ENCODE peak calls at places on chromosome 18, in ten cellular contexts. G, R, E, B, L, I, V, Q, S and T are unnamed samples.

GRCh38 chr18:52334896-52335295 is 5.1 kb upstream of the DCC start:
- DNase-seq in R (no peak), G (no peak), B (peak; percentile 39), I (no peak), Q (no peak), V (no peak), S (no peak), E (no peak), L (peak; percentile 71), T (no peak)

GRCh38 chr18:69480460-69480859 is 79.8 kb downstream of the DOK6 start:
- DNase-seq in S (no peak), B (no peak), R (no peak), G (no peak), I (no peak), E (no peak), V (no peak), Q (no peak), L (no peak), T (no peak)

GRCh38 chr18:25533088-25533676 is 181.2 kb upstream of the ZNF521 start:
- DNase-seq in V (no peak), Q (no peak), R (no peak), S (no peak), G (no peak), I (no peak), E (no peak), L (peak; percentile 1), B (no peak), T (no peak)

GRCh38 chr18:75066936-75067335 is 142.0 kb downstream of the PTGR3 start:
- DNase-seq in L (no peak), B (no peak), G (no peak), I (no peak), Q (no peak), E (no peak), S (no peak), V (no peak), R (no peak), T (no peak)

GRCh38 chr18:76426738-76427305 is 68.2 kb downstream of the ZNF516 start:
- DNase-seq in B (peak; percentile 40), V (no peak), L (no peak), I (no peak), E (peak; percentile 30), S (no peak), Q (no peak), G (no peak), R (peak; percentile 34), T (peak; percentile 24)

GRCh38 chr18:44568986-44569385 is 111.7 kb upstream of the SETBP1 start:
- DNase-seq in R (no peak), G (no peak), I (no peak), L (peak; percentile 39), Q (no peak), S (no peak), B (no peak), V (no peak), E (no peak), T (no peak)

GRCh38 chr18:10057808-10058791 is 144.3 kb downstream of the VAPA start:
- DNase-seq in V (no peak), I (no peak), G (peak; percentile 28), L (peak; percentile 82), S (no peak), R (no peak), B (peak; percentile 70), E (no peak), Q (no peak), T (no peak)

GRCh38 chr18:59697236-59697932 is at the start of gene CCBE1:
- DNase-seq in R (peak; percentile 42), S (peak; percentile 80), G (peak; percentile 42), L (peak; percentile 78), Q (no peak), B (peak; percentile 84), V (no peak), E (peak; percentile 82), I (peak; percentile 94), T (peak; percentile 10)

GRCh38 chr18:48750485-48751175 is 200.1 kb downstream of the SMAD7 start:
- DNase-seq in B (no peak), E (no peak), G (no peak), L (no peak), S (no peak), Q (no peak), R (no peak), I (peak; percentile 52), V (no peak), T (no peak)

GRCh38 chr18:39380823-39381222 is 1815.2 kb upstream of the CELF4 start:
- DNase-seq in B (no peak), E (no peak), G (no peak), L (no peak), R (no peak), V (no peak), I (no peak), S (no peak), Q (no peak), T (no peak)

DNA sequence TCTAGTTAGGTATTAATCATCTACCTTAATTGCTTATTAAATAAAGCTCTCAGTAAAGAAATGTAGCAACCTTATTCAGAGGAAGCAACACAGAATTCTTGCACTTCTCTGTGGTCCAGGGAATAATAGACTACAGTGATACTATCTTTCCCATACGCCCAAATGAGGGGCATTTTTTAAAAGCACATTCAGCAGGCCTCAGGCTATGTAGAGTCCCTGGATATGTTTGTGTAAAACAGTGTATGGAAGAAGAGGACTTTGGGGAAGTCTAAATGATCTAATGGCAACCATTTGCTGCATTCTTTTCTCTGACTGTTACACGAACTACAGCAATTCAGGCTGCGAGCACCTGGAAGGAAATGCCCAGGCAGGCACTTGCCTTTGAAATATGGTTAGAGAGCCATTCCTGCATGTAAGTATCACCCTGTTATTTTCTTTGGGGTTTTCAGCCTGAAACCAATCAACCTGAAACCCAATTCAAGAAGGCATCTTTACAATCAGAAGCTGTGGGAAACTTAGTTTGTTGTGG is 1814.7 kb upstream of the CELF4 start:
- DNase-seq in G (no peak), S (no peak), L (peak; percentile 24), V (no peak), I (no peak), Q (no peak), B (no peak), E (no peak), R (no peak), T (no peak)
- H3K4me3 ChIP-seq in G (no peak overlapping the region), S (no peak overlapping the region), L (no peak overlapping the region), V (no peak overlapping the region), I (no peak overlapping the region), Q (no peak overlapping the region), B (no peak overlapping the region), E (no peak overlapping the region), R (no peak overlapping the region), T (no peak overlapping the region)

DNA sequence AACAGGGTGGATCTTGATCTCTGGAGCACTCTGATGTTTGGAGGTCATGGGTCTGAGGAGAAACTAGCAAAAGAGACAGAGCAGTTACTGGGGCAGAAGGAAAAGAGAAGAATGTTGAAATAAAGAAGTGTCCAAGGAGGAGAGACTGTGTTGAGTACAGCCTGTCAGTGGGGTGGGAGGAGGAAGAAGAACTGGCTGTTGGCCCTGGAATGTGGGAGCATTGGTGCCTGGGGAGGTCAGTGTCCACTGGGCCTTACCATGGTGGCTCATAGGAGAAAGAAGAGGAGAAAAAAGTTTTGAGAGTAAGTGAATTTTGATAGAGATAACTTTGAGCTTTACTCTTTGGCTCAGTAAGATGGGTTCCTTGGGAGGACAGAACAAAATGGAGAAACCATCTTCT is 499.0 kb downstream of the TXNL1 start:
- DNase-seq in S (no peak), I (no peak), L (no peak), B (no peak), G (no peak), V (no peak), R (no peak), E (no peak), Q (no peak), T (no peak)
- H3K9me3 ChIP-seq in S (no peaks in the 10 kb centered on the region), I (no peaks in the 10 kb centered on the region), L (no peaks in the 10 kb centered on the region), B (no peaks in the 10 kb centered on the region), G (no peaks in the 10 kb centered on the region), V (no peaks in the 10 kb centered on the region), R (no peaks in the 10 kb centered on the region), E (no peaks in the 10 kb centered on the region), Q (no peaks in the 10 kb centered on the region), T (no peaks in the 10 kb centered on the region)

DNA sequence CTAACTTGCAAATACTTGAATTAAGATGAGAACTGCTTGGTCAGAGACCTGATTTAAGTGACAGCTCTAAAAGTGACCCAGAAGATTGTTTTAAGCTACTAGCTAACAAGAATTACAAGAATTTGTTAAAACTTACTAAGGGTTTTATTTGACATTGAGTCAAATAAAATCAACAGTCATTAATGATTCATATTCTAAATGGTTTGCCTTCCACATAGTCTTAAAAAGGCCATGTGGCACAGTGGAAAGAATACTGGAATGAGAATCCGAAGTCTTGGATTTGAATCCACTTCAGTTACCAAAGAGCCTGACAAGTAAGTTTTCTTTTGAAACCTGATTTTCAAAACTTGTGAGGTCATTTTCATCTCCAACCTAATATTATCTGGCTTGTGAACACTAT is 489.3 kb downstream of the ADCYAP1 start:
- DNase-seq in S (no peak), E (no peak), L (no peak), G (no peak), I (no peak), R (no peak), B (peak; percentile 78), Q (no peak), V (no peak), T (no peak)
- H3K4me3 ChIP-seq in S (no peak overlapping the region), E (no peak overlapping the region), L (no peak overlapping the region), G (no peak overlapping the region), I (no peak overlapping the region), R (no peak overlapping the region), B (peak overlapping the region; percentile 32), Q (no peak overlapping the region), V (no peak overlapping the region), T (no peak overlapping the region)

GRCh38 chr18:50614838-50615237 is 55.0 kb downstream of the MAPK4 start:
- DNase-seq in B (no peak), Q (no peak), G (peak; percentile 35), L (peak; percentile 99), S (no peak), I (peak; percentile 27), E (no peak), R (no peak), V (peak; percentile 75), T (no peak)

GRCh38 chr18:50606609-50607008 is 46.7 kb downstream of the MAPK4 start:
- DNase-seq in R (no peak), G (no peak), S (no peak), E (no peak), I (no peak), V (no peak), B (no peak), L (no peak), Q (no peak), T (no peak)

GRCh38 chr18:50611529-50611941 is 51.6 kb downstream of the MAPK4 start:
- DNase-seq in R (no peak), E (no peak), L (peak; percentile 75), V (no peak), I (no peak), G (no peak), B (no peak), Q (no peak), S (no peak), T (no peak)

GRCh38 chr18:50607374-50607933 is 47.6 kb downstream of the MAPK4 start:
- DNase-seq in L (no peak), R (no peak), I (no peak), V (no peak), G (no peak), Q (no peak), S (no peak), B (no peak), E (no peak), T (no peak)

DNA sequence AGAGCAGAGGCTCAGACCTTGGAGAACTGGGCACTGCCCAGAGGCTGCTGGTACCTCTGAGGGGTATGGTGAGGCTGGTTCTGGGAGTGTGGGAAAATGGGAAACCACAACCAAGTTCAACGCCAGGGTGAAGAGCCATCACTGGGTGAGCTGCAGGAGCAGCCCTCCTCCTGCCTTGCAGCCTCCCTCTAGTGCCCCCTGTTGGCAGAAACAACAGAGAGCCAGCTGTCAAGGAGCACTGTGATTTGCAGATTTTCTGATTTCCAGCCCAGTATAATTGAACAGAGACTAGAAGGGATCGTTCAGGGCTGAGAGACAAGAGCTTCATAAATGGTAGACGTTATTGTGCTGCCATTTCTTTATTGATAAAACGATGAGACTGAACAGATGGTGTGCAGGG is 50.5 kb downstream of the MAPK4 start:
- DNase-seq in L (no peak), R (no peak), B (no peak), E (no peak), V (no peak), I (no peak), Q (no peak), S (no peak), G (no peak), T (no peak)
- H3K9me3 ChIP-seq in L (peaks cover 9% of the 10 kb centered on the region), R (no peaks in the 10 kb centered on the region), B (no peaks in the 10 kb centered on the region), E (no peaks in the 10 kb centered on the region), V (no peaks in the 10 kb centered on the region), I (peaks cover 8% of the 10 kb centered on the region), Q (no peaks in the 10 kb centered on the region), S (no peaks in the 10 kb centered on the region), G (no peaks in the 10 kb centered on the region), T (no peaks in the 10 kb centered on the region)